ENCODE peak calls at places on chromosomes 12 and 14, in six cellular contexts. V is A549, B is K562, W is HepG2, F is GM12878, J is upper lobe of left lung. C is an unnamed sample.

GRCh38 chr14:56055521-56055920 is 62.7 kb upstream of the PELI2 start:
- ATAC-seq in F (no peak), V (no peak), J (no peak), W (no peak), B (no peak), C (no peak)

GRCh38 chr14:34266344-34266743 is 195.7 kb downstream of the SPTSSA start:
- ATAC-seq in V (no peak), F (no peak), W (peak), J (no peak), B (no peak), C (no peak)

GRCh38 chr12:5391638-5392037 is 40.3 kb upstream of the NTF3 start:
- ATAC-seq in W (no peak), V (no peak), B (no peak), J (no peak), F (no peak), C (no peak)

GRCh38 chr12:121423682-121424631 is 24.0 kb downstream of the RNF34 start:
- ATAC-seq in F (no peak), V (no peak), J (no peak), W (no peak), B (no peak), C (peak)

GRCh38 chr14:73829526-73830431 is 21.9 kb upstream of the PTGR2 start:
- ATAC-seq in W (peak), V (peak), F (peak), J (peak), B (peak), C (peak)

GRCh38 chr14:68849416-68849815 is 56.5 kb upstream of the ZFP36L1 start:
- ATAC-seq in V (no peak), B (no peak), F (no peak), J (no peak), W (no peak), C (no peak)

GRCh38 chr12:27545666-27546065 is 21.7 kb downstream of the PPFIBP1 start:
- ATAC-seq in B (no peak), V (no peak), J (no peak), F (no peak), W (no peak), C (no peak)

GRCh38 chr12:3315201-3315661 is 175.8 kb upstream of the PRMT8 start:
- ATAC-seq in W (no peak), J (peak), B (no peak), V (no peak), F (no peak), C (peak)

GRCh38 chr12:45648070-45648469 is 81.4 kb upstream of the ARID2 start:
- ATAC-seq in W (peak), F (no peak), J (no peak), B (no peak), V (no peak), C (no peak)

GRCh38 chr14:32478027-32478426 is 148.9 kb downstream of the AKAP6 start:
- ATAC-seq in W (no peak), F (no peak), J (no peak), B (no peak), V (no peak), C (no peak)

GRCh38 chr14:26888592-26888991 is 290.8 kb upstream of the NOVA1 start:
- ATAC-seq in F (no peak), J (no peak), W (no peak), V (no peak), B (no peak), C (peak)

GRCh38 chr12:120797677-120798642 is 72.3 kb downstream of the ACADS start:
- ATAC-seq in B (no peak), J (no peak), F (peak), W (no peak), V (no peak), C (no peak)

GRCh38 chr14:104370256-104370870 is 209.2 kb upstream of the C14orf180 start:
- ATAC-seq in F (peak), W (peak), J (no peak), B (peak), V (peak), C (no peak)

GRCh38 chr12:93813181-93813580 is 136.0 kb downstream of the CRADD start:
- ATAC-seq in W (no peak), B (no peak), F (no peak), J (no peak), V (no peak), C (peak)

GRCh38 chr14:89911018-89911919 is 43.3 kb downstream of the EFCAB11 start:
- ATAC-seq in J (no peak), W (peak), F (peak), V (peak), B (no peak), C (no peak)

GRCh38 chr12:96256672-96257361 is 62.6 kb downstream of the ELK3 start:
- ATAC-seq in J (no peak), B (peak), V (no peak), F (no peak), W (no peak), C (no peak)

GRCh38 chr14:73825551-73826188 is 26.0 kb upstream of the PTGR2 start:
- ATAC-seq in J (peak), W (peak), B (peak), F (peak), V (peak), C (peak)

GRCh38 chr12:86261606-86262005 is 5.4 kb upstream of the MGAT4C start:
- ATAC-seq in F (no peak), B (no peak), W (no peak), J (no peak), V (no peak), C (no peak)

GRCh38 chr12:15088115-15088514 is 115.3 kb downstream of the PDE6H start:
- ATAC-seq in V (no peak), B (no peak), F (peak), W (no peak), J (no peak), C (no peak)

GRCh38 chr12:70267550-70267949 is 24.3 kb downstream of the CNOT2 start:
- ATAC-seq in J (no peak), F (peak), V (no peak), B (no peak), W (no peak), C (no peak)

GRCh38 chr12:80761818-80762217 is 45.1 kb downstream of the MYF5 start:
- ATAC-seq in W (peak), V (no peak), B (no peak), J (no peak), F (peak), C (no peak)

GRCh38 chr14:64303471-64303917 is 9.3 kb upstream of the ESR2 start:
- ATAC-seq in J (peak), V (peak), W (peak), B (peak), F (peak), C (no peak)

GRCh38 chr14:86513056-86513455 is 983.1 kb downstream of the FLRT2 start:
- ATAC-seq in V (no peak), B (no peak), F (no peak), J (no peak), W (no peak), C (no peak)

GRCh38 chr14:92519246-92520101 is 5.9 kb downstream of the RIN3 start:
- ATAC-seq in V (no peak), J (no peak), F (peak), W (no peak), B (no peak), C (no peak)

GRCh38 chr12:109571773-109572505 is 1.4 kb downstream of the MMAB start:
- ATAC-seq in F (no peak), J (no peak), W (no peak), V (no peak), B (no peak), C (no peak)

GRCh38 chr14:89572566-89573398 is 155.7 kb upstream of the FOXN3 start:
- ATAC-seq in V (no peak), F (no peak), B (no peak), J (no peak), W (no peak), C (no peak)

GRCh38 chr12:111569363-111570089 is 29.6 kb downstream of the ATXN2 start:
- ATAC-seq in F (no peak), V (peak), B (peak), J (no peak), W (peak), C (no peak)

GRCh38 chr14:59363545-59364226 is 101.5 kb downstream of the GPR135 start:
- ATAC-seq in J (no peak), W (no peak), V (no peak), B (peak), F (no peak), C (no peak)

GRCh38 chr14:103731916-103732867 is 16.6 kb downstream of the ZFYVE21 start:
- ATAC-seq in B (no peak), W (no peak), F (no peak), J (no peak), V (no peak), C (no peak)

GRCh38 chr14:59161571-59162175 is 26.8 kb upstream of the DAAM1 start:
- ATAC-seq in J (peak), B (peak), V (peak), W (peak), F (peak), C (peak)

GRCh38 chr12:32603858-32604257 is 75.2 kb upstream of the DNM1L start:
- ATAC-seq in F (peak), V (no peak), W (no peak), J (no peak), B (no peak), C (peak)

GRCh38 chr14:92877757-92878431 is 45.1 kb upstream of the CHGA start:
- ATAC-seq in W (peak), F (no peak), V (no peak), B (no peak), J (no peak), C (peak)

GRCh38 chr12:94571556-94571955 is 78.8 kb downstream of the TMCC3 start:
- ATAC-seq in W (peak), B (no peak), F (no peak), V (no peak), J (no peak), C (no peak)

GRCh38 chr12:126726481-126727217 is 1540.3 kb upstream of the TMEM132C start:
- ATAC-seq in W (no peak), V (no peak), F (no peak), B (no peak), J (no peak), C (no peak)

GRCh38 chr14:89598548-89599186 is 181.6 kb upstream of the FOXN3 start:
- ATAC-seq in V (no peak), J (no peak), W (no peak), F (no peak), B (no peak), C (no peak)

GRCh38 chr12:109583733-109584132 is 10.1 kb downstream of the MVK start:
- ATAC-seq in F (no peak), J (no peak), V (no peak), B (no peak), W (no peak), C (no peak)

GRCh38 chr14:60867503-60868172 is 113.2 kb downstream of the TRMT5 start:
- ATAC-seq in V (no peak), F (peak), W (no peak), J (no peak), B (no peak), C (no peak)

GRCh38 chr14:68815288-68816182 is 22.7 kb upstream of the ZFP36L1 start:
- ATAC-seq in F (peak), W (no peak), J (no peak), B (no peak), V (no peak), C (no peak)

GRCh38 chr14:38143651-38144505 is 63.8 kb upstream of the SSTR1 start:
- ATAC-seq in J (no peak), W (no peak), B (no peak), V (no peak), F (no peak), C (no peak)

DNA sequence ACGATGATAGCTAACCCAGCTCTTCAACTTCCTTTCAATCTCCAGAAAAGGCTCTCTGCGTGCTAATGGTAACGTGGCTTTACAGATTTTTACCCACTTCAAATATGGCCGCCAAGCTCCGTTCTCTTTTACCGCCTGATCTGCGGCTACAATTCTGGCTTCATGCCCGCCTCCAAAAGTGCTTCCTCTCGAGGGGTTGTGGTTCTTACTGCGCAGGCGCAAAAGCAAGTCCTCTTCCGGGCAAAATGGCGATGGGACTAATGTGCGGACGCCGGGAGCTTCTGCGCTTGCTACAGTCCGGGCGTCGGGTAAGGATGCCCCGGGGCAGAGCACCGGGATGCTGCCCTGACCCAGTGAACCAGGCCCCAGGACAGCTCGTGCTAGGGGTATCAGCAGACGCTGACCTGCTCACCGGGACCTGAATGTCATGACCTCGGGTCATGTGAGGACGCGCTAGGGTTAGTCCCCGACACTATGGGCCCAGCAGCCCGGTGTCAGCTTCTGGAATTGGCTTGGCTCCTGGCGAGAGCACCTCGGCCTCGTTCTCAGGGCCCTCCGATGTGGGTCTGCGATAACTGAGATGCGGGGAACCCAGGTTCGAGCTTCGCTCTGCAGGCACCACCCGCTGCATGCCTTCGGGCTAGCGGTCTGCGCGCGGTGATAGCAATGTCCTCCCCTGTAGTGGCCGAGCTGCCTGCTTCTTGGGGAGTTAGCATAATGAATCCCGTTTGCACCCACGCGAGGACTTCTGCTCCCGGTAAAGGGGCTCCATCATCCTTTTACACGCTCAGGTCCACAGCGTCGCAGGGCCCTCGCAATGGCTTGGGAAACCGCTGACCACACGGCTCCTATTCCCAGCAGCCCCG is at the start of gene OXA1L:
- ATAC-seq in J (peak), W (peak), V (peak), B (peak), F (peak), C (peak)
- TF ChIP-seq EP300 in J (no peak), W (peak), V (no peak), B (no peak), F (no peak), C (no peak)

GRCh38 chr12:13273097-13273496 is 76.6 kb downstream of the EMP1 start:
- ATAC-seq in W (no peak), F (no peak), J (no peak), V (no peak), B (no peak), C (no peak)

GRCh38 chr12:13275366-13275765 is 78.8 kb downstream of the EMP1 start:
- ATAC-seq in J (no peak), V (no peak), W (no peak), B (no peak), F (no peak), C (no peak)

GRCh38 chr12:13278249-13278787 is 81.8 kb downstream of the EMP1 start:
- ATAC-seq in W (peak), V (peak), F (peak), B (peak), J (peak), C (peak)

GRCh38 chr12:13273850-13274249 is 77.3 kb downstream of the EMP1 start:
- ATAC-seq in W (no peak), F (no peak), V (no peak), B (no peak), J (no peak), C (no peak)

GRCh38 chr12:13277278-13277677 is 80.8 kb downstream of the EMP1 start:
- ATAC-seq in B (no peak), F (no peak), V (no peak), J (no peak), W (no peak), C (no peak)
- TF ChIP-seq CTCF in B (no peak), F (no peak), V (no peak), J (no peak), W (no peak), C (no peak)

DNA sequence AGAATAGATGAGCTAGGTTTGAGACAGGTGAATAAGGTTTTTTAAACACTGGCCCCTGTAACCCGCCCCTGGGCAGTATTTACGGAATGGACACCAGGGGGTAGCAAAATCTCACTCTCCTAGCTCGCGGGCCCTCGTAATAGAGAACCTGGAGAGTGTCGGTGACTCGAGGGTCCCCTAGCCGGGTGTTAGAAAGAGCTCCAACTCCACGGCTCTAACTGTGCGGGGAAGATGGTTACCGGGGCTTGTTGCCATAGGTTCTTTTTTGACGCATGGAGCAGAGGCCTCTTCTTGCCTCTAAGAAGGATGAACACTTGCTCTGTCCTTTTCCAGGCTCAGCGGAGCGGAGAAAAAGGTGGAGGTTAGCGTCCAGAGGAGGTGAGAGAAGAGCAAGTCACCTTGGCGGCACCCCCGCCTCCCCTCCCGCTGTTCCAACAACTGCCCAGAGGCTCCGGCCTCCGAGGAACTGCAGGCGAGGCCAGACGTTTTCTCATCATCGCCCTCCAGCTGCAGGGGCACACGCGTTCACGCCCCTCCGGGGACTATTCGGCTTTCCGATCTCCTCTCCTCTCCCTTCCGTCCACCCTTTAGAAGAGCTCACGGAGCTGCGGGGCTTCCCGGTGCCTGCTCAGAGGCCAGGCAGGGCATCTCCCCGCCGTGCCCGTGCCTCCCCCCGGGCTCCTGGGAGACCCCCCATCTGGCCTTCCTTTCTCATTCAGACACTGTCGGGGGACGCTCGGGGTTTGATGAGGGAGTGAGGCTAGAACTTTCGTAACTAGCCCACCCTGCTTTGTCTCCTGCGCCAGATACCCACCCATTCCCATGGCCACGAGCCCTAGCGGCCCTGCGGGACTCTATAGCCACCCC is 1.4 kb upstream of the ARHGEF40 start:
- ATAC-seq in F (peak), J (peak), V (no peak), W (peak), B (peak), C (no peak)
- H3K27ac ChIP-seq in F (no peak), J (peak), V (no peak), W (peak), B (no peak), C (peak)

DNA sequence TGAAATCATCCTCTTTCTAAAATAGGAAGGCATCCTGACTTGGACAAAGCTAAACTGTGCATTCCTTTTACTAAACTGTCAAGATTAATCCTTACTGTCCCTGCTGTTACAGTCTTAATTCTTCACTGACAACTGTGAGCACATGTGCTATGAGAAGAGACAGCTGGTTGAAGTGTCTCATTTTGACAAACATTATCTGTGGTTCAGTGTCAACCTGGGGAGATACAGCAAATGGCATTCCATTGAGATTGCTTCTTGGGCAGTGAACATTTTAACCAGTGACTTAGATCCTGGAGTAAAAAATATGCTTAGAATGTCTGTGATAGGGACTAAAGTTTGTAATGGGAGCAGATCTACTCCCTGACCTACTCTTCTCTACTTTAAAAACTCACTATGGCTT is 552.6 kb upstream of the ATP2B1 start:
- ATAC-seq in J (no peak), V (no peak), B (no peak), F (no peak), W (no peak), C (no peak)
- TF ChIP-seq EP300 in J (no peak), V (no peak), B (no peak), F (no peak), W (no peak), C (no peak)

DNA sequence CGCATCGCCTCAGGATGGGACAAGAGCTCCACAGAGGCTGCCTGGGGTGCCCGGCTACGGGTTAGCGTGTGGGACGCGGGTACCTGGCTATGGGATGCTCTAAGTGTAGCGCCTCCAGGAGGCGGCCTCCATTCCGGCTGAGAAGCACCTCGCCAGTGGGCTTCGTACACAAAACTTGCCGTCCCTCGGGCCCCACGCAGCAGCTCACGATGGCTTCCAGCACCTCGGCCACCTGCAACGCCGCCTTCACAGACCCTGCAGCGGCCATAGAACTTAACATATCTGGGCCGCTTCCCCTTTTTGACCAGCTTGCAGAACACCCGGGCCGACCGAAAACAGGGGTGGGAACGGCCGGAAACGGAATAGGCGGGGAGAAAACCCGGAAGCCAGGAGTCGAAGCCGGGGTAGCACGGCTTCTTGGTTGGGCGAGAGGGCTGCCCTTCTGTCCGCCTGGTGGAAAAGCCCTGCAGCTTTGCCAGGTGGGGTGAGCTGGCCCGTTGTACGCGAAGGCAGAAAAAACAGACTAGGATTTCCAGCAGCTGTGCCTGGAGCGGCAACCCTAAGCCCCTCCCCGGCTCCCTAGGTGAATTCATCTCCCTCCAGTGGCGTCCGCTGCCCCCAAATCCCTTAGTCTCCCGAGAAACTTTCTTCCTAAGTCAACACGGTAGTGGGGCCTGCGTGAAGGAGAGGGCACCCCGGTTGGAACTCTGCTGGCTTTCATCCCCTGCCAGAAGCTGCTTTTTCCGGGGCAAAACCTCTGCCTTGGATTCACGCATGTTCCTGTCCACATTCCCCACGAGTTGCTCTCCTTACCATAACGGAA is at the start of gene BBS10:
- ATAC-seq in B (peak), J (peak), W (peak), V (peak), F (peak), C (peak)
- TF ChIP-seq CTCF in B (peak), J (no peak), W (peak), V (peak), F (peak), C (peak)

GRCh38 chr12:54019924-54020586 is 8.2 kb upstream of the HOXC6 start:
- ATAC-seq in W (no peak), V (no peak), F (no peak), B (no peak), J (no peak), C (no peak)
- H3K27ac ChIP-seq in W (no peak), V (no peak), F (no peak), B (peak), J (no peak), C (no peak)

C was measured in gastroesophageal sphincter.